ENCODE peak calls at places on chromosomes 11 and 22, in seven cellular contexts. One of them, this sample, is unnamed.

GRCh38 chr11:33703771-33704170 is 3.1 kb upstream of the C11orf91 start:
- DNase-seq in DMS53: no peak
- DNase-seq in AML-193: no peak
- DNase-seq in cardiac muscle cell: peak; percentile 38
- DNase-seq in activated naive CD8-positive, alpha-beta T cell treated with anti-CD3 and anti-CD28 coated beads for 36 hours: no peak
- DNase-seq in Ammon's horn: no peak
- DNase-seq in NCI-H2081: no peak
- DNase-seq in this sample: no peak

GRCh38 chr11:125347261-125347585 is 148.8 kb downstream of the FEZ1 start:
- DNase-seq in cardiac muscle cell: no peak
- DNase-seq in Ammon's horn: no peak
- DNase-seq in AML-193: no peak
- DNase-seq in NCI-H2081: no peak
- DNase-seq in activated naive CD8-positive, alpha-beta T cell treated with anti-CD3 and anti-CD28 coated beads for 36 hours: no peak
- DNase-seq in DMS53: no peak
- DNase-seq in this sample: no peak

GRCh38 chr22:31826443-31826842 is 72.6 kb downstream of the DEPDC5 start:
- DNase-seq in activated naive CD8-positive, alpha-beta T cell treated with anti-CD3 and anti-CD28 coated beads for 36 hours: no peak
- DNase-seq in Ammon's horn: peak; percentile 72
- DNase-seq in DMS53: no peak
- DNase-seq in NCI-H2081: no peak
- DNase-seq in cardiac muscle cell: no peak
- DNase-seq in AML-193: no peak
- DNase-seq in this sample: no peak

GRCh38 chr11:124748481-124749338 is 3.3 kb downstream of the VSIG2 start:
- DNase-seq in DMS53: peak; percentile 14
- DNase-seq in cardiac muscle cell: no peak
- DNase-seq in AML-193: no peak
- DNase-seq in Ammon's horn: no peak
- DNase-seq in NCI-H2081: no peak
- DNase-seq in activated naive CD8-positive, alpha-beta T cell treated with anti-CD3 and anti-CD28 coated beads for 36 hours: no peak
- DNase-seq in this sample: no peak

GRCh38 chr22:24049211-24049610 is 38.1 kb downstream of the CABIN1 start:
- DNase-seq in NCI-H2081: no peak
- DNase-seq in activated naive CD8-positive, alpha-beta T cell treated with anti-CD3 and anti-CD28 coated beads for 36 hours: no peak
- DNase-seq in Ammon's horn: no peak
- DNase-seq in DMS53: no peak
- DNase-seq in cardiac muscle cell: no peak
- DNase-seq in AML-193: no peak
- DNase-seq in this sample: no peak

GRCh38 chr22:39490135-39490798 is 11.8 kb upstream of the MIEF1 start:
- DNase-seq in DMS53: peak; percentile 73
- DNase-seq in NCI-H2081: peak; percentile 73
- DNase-seq in Ammon's horn: peak; percentile 92
- DNase-seq in AML-193: peak; percentile 52
- DNase-seq in cardiac muscle cell: peak; percentile 79
- DNase-seq in activated naive CD8-positive, alpha-beta T cell treated with anti-CD3 and anti-CD28 coated beads for 36 hours: peak; percentile 78
- DNase-seq in this sample: peak; percentile 68

GRCh38 chr11:113494021-113494420 is 18.8 kb upstream of the DRD2 start:
- DNase-seq in activated naive CD8-positive, alpha-beta T cell treated with anti-CD3 and anti-CD28 coated beads for 36 hours: no peak
- DNase-seq in NCI-H2081: no peak
- DNase-seq in Ammon's horn: no peak
- DNase-seq in DMS53: peak; percentile 19
- DNase-seq in cardiac muscle cell: no peak
- DNase-seq in AML-193: no peak
- DNase-seq in this sample: no peak

GRCh38 chr11:20840341-20840740 is 171.0 kb downstream of the NELL1 start:
- DNase-seq in DMS53: peak; percentile 87
- DNase-seq in Ammon's horn: no peak
- DNase-seq in activated naive CD8-positive, alpha-beta T cell treated with anti-CD3 and anti-CD28 coated beads for 36 hours: no peak
- DNase-seq in cardiac muscle cell: no peak
- DNase-seq in AML-193: no peak
- DNase-seq in NCI-H2081: peak; percentile 93
- DNase-seq in this sample: no peak

GRCh38 chr22:37739611-37740049 is 42.8 kb downstream of the TRIOBP start:
- DNase-seq in AML-193: peak; percentile 91
- DNase-seq in activated naive CD8-positive, alpha-beta T cell treated with anti-CD3 and anti-CD28 coated beads for 36 hours: no peak
- DNase-seq in DMS53: no peak
- DNase-seq in cardiac muscle cell: no peak
- DNase-seq in Ammon's horn: peak; percentile 41
- DNase-seq in NCI-H2081: no peak
- DNase-seq in this sample: no peak

GRCh38 chr11:117039897-117040296 is 58.3 kb downstream of the SIK3 start:
- DNase-seq in NCI-H2081: no peak
- DNase-seq in DMS53: peak; percentile 11
- DNase-seq in cardiac muscle cell: no peak
- DNase-seq in Ammon's horn: no peak
- DNase-seq in activated naive CD8-positive, alpha-beta T cell treated with anti-CD3 and anti-CD28 coated beads for 36 hours: no peak
- DNase-seq in AML-193: no peak
- DNase-seq in this sample: no peak

GRCh38 chr11:94623120-94623735 is 56.1 kb downstream of the PIWIL4 start:
- DNase-seq in DMS53: peak; percentile 92
- DNase-seq in Ammon's horn: peak; percentile 75
- DNase-seq in activated naive CD8-positive, alpha-beta T cell treated with anti-CD3 and anti-CD28 coated beads for 36 hours: peak; percentile 47
- DNase-seq in AML-193: peak; percentile 71
- DNase-seq in cardiac muscle cell: peak; percentile 87
- DNase-seq in NCI-H2081: peak; percentile 86
- DNase-seq in this sample: peak; percentile 69

GRCh38 chr11:47961383-47961782 is 19.0 kb upstream of the PTPRJ start:
- DNase-seq in NCI-H2081: no peak
- DNase-seq in DMS53: peak; percentile 41
- DNase-seq in AML-193: no peak
- DNase-seq in cardiac muscle cell: no peak
- DNase-seq in Ammon's horn: no peak
- DNase-seq in activated naive CD8-positive, alpha-beta T cell treated with anti-CD3 and anti-CD28 coated beads for 36 hours: no peak
- DNase-seq in this sample: peak; percentile 13

GRCh38 chr11:122207505-122207904 is 91.5 kb upstream of the BLID start:
- DNase-seq in activated naive CD8-positive, alpha-beta T cell treated with anti-CD3 and anti-CD28 coated beads for 36 hours: no peak
- DNase-seq in DMS53: no peak
- DNase-seq in NCI-H2081: no peak
- DNase-seq in Ammon's horn: no peak
- DNase-seq in cardiac muscle cell: peak; percentile 84
- DNase-seq in AML-193: no peak
- DNase-seq in this sample: no peak

GRCh38 chr11:122758974-122759373 is 79.3 kb upstream of the CRTAM start:
- DNase-seq in cardiac muscle cell: peak; percentile 56
- DNase-seq in activated naive CD8-positive, alpha-beta T cell treated with anti-CD3 and anti-CD28 coated beads for 36 hours: no peak
- DNase-seq in Ammon's horn: no peak
- DNase-seq in AML-193: no peak
- DNase-seq in NCI-H2081: peak; percentile 66
- DNase-seq in DMS53: no peak
- DNase-seq in this sample: no peak

GRCh38 chr11:12715941-12716340 is 41.7 kb downstream of the TEAD1 start:
- DNase-seq in cardiac muscle cell: no peak
- DNase-seq in Ammon's horn: no peak
- DNase-seq in NCI-H2081: no peak
- DNase-seq in DMS53: no peak
- DNase-seq in AML-193: no peak
- DNase-seq in activated naive CD8-positive, alpha-beta T cell treated with anti-CD3 and anti-CD28 coated beads for 36 hours: no peak
- DNase-seq in this sample: no peak

GRCh38 chr11:18329196-18329870 is 7.0 kb downstream of the GTF2H1 start:
- DNase-seq in cardiac muscle cell: no peak
- DNase-seq in AML-193: no peak
- DNase-seq in activated naive CD8-positive, alpha-beta T cell treated with anti-CD3 and anti-CD28 coated beads for 36 hours: no peak
- DNase-seq in Ammon's horn: no peak
- DNase-seq in NCI-H2081: no peak
- DNase-seq in DMS53: no peak
- DNase-seq in this sample: no peak

GRCh38 chr11:7534030-7534378 is 20.2 kb downstream of the PPFIBP2 start:
- DNase-seq in cardiac muscle cell: no peak
- DNase-seq in NCI-H2081: no peak
- DNase-seq in AML-193: no peak
- DNase-seq in activated naive CD8-positive, alpha-beta T cell treated with anti-CD3 and anti-CD28 coated beads for 36 hours: no peak
- DNase-seq in Ammon's horn: no peak
- DNase-seq in DMS53: no peak
- DNase-seq in this sample: no peak

GRCh38 chr11:39236916-39237315 is 2222.5 kb downstream of the LRRC4C start:
- DNase-seq in activated naive CD8-positive, alpha-beta T cell treated with anti-CD3 and anti-CD28 coated beads for 36 hours: no peak
- DNase-seq in Ammon's horn: no peak
- DNase-seq in DMS53: no peak
- DNase-seq in NCI-H2081: no peak
- DNase-seq in cardiac muscle cell: no peak
- DNase-seq in AML-193: no peak
- DNase-seq in this sample: no peak

GRCh38 chr11:13955971-13956421 is 6.5 kb upstream of the SPON1 start:
- DNase-seq in activated naive CD8-positive, alpha-beta T cell treated with anti-CD3 and anti-CD28 coated beads for 36 hours: peak; percentile 29
- DNase-seq in NCI-H2081: peak; percentile 57
- DNase-seq in Ammon's horn: peak; percentile 89
- DNase-seq in AML-193: peak; percentile 51
- DNase-seq in cardiac muscle cell: peak; percentile 84
- DNase-seq in DMS53: peak; percentile 73
- DNase-seq in this sample: peak; percentile 8

GRCh38 chr22:50641696-50642607 is 14.0 kb upstream of the ARSA start:
- DNase-seq in DMS53: no peak
- DNase-seq in cardiac muscle cell: peak; percentile 75
- DNase-seq in NCI-H2081: no peak
- DNase-seq in AML-193: no peak
- DNase-seq in Ammon's horn: peak; percentile 71
- DNase-seq in activated naive CD8-positive, alpha-beta T cell treated with anti-CD3 and anti-CD28 coated beads for 36 hours: no peak
- DNase-seq in this sample: no peak

This sample was measured in NCI-H2227 treated with DMSO at 0.1 percent for 48 hours.